ENCODE peak calls at places on chromosome 3, in seven cellular contexts. Z is H1, T is GM12891, X is K562, J is SK-N-SH, Q is HepG2, M is GM12878. D is an unnamed sample.

GRCh38 chr3:10317311-10317960 is 3.5 kb downstream of the SEC13 start:
- DNase-seq in Q (peak), X (no peak), M (no peak), T (no peak), J (no peak), Z (no peak), D (no peak)

GRCh38 chr3:27752926-27753325 is 30.8 kb upstream of the EOMES start:
- DNase-seq in Q (no peak), T (no peak), X (no peak), J (no peak), Z (no peak), M (no peak), D (no peak)

GRCh38 chr3:9036327-9037112 is 73.2 kb upstream of the RAD18 start:
- DNase-seq in M (no peak), Q (no peak), J (peak), T (no peak), Z (no peak), X (no peak), D (no peak)

GRCh38 chr3:158791259-158791920 is 10.5 kb upstream of the MFSD1 start:
- DNase-seq in M (no peak), Q (peak), Z (no peak), J (peak), X (peak), T (no peak), D (no peak)

GRCh38 chr3:30012941-30013543 is 593.4 kb upstream of the TGFBR2 start:
- DNase-seq in T (no peak), Q (peak), J (peak), Z (peak), X (peak), M (peak), D (no peak)

GRCh38 chr3:69273895-69274294 is 112.0 kb downstream of the FRMD4B start:
- DNase-seq in J (no peak), Z (no peak), T (no peak), X (no peak), M (no peak), Q (no peak), D (no peak)

GRCh38 chr3:181336597-181336996 is 347.1 kb upstream of the DNAJC19 start:
- DNase-seq in X (no peak), M (no peak), J (no peak), Z (no peak), T (no peak), Q (no peak), D (no peak)

GRCh38 chr3:155741081-155741480 is 3.8 kb downstream of the PLCH1 start:
- DNase-seq in M (no peak), Q (no peak), T (no peak), Z (no peak), J (no peak), X (no peak), D (no peak)

GRCh38 chr3:95312650-95313049 is 1249.8 kb downstream of the NSUN3 start:
- DNase-seq in J (no peak), Z (no peak), Q (no peak), M (no peak), T (no peak), X (no peak), D (no peak)

GRCh38 chr3:146382386-146382785 is 87.0 kb downstream of the PLSCR2 start:
- DNase-seq in Q (peak), M (no peak), T (no peak), Z (no peak), J (no peak), X (no peak), D (no peak)

GRCh38 chr3:186097663-186098451 is 11.0 kb downstream of the ETV5 start:
- DNase-seq in T (no peak), J (peak), M (no peak), X (peak), Z (peak), Q (peak), D (no peak)

GRCh38 chr3:136250862-136251460 is 821 bp downstream of the PCCB start:
- DNase-seq in M (peak), J (peak), T (peak), Q (peak), X (peak), Z (peak), D (no peak)

GRCh38 chr3:49799761-49800160 is at the start of gene CDHR4:
- DNase-seq in J (no peak), M (no peak), Z (no peak), X (peak), T (no peak), Q (peak), D (no peak)

GRCh38 chr3:169744332-169745054 is 20.4 kb downstream of the TERC start:
- DNase-seq in Q (no peak), T (no peak), Z (no peak), J (no peak), M (no peak), X (no peak), D (no peak)

GRCh38 chr3:5160926-5161858 is 26.3 kb upstream of the EDEM1 start:
- DNase-seq in X (no peak), Z (no peak), M (no peak), T (no peak), J (peak), Q (no peak), D (no peak)

GRCh38 chr3:69294014-69294771 is 91.7 kb downstream of the FRMD4B start:
- DNase-seq in Z (no peak), Q (no peak), T (no peak), X (no peak), M (no peak), J (no peak), D (no peak)

GRCh38 chr3:182323126-182323727 is 470.1 kb upstream of the ATP11B start:
- DNase-seq in M (no peak), Q (no peak), X (no peak), Z (no peak), T (no peak), J (no peak), D (no peak)

DNA sequence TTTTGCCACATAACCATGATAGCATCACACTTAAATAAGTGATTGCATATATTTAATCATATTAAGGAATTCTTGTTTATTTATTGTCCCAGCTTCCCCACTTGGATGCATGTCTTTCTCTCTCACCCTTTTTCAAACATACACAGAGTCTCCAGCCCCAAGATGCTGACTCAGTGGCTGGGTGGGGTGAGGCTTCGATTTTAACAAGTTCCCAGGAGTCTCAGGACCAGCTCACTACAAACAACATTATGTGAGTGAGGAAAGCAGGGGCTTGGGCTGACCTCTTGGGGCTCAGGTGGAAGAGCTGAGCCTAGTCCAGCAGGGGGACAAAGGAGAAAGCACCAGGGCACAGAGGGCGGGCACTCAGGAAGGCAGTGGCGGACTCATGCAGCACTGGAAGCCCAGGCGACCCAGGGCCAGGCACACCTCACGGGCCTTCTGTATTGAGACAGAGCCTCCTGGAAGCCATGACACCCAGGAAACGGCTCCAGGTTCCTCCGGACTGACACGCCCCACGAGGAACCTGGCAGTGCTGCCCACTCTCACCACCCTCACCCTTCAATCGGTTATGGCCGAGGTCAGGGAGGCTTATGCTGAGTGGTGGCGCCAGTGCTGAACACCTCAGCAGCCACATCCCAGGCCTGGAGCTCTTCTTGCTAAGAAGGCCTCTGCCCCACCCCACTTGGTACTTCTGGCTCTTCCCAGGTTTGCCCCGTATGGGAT is 97.4 kb downstream of the LRIG1 start:
- DNase-seq in X (no peak), T (no peak), Q (no peak), Z (no peak), J (no peak), M (no peak), D (no peak)
- TF ChIP-seq TAF1 in X (no peak), T (no peak), Q (no peak), Z (no peak), J (no peak), M (no peak), D (no peak)

DNA sequence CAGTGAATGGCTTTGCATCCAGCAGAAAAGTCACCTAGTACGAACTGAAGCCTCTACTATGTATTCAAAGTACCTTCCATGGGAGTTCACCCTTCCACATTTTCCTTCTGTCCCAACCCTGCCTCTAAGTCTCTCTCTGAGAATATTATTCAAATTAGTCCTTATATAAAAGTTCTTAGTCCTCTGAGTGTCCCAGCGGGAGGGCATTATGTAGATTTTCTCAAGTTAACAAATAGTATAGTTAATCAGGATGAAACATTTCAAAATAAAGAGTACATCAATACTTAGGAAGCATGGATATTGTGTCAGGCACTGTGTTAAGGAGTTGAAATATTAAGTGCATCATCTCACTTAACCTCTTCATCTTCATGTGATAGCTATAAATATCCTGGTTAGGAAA is 223.3 kb downstream of the CPNE4 start:
- DNase-seq in M (no peak), J (no peak), T (no peak), X (no peak), Q (no peak), Z (no peak), D (no peak)
- TF ChIP-seq TAF1 in M (no peak), J (no peak), T (no peak), X (no peak), Q (no peak), Z (no peak), D (no peak)

DNA sequence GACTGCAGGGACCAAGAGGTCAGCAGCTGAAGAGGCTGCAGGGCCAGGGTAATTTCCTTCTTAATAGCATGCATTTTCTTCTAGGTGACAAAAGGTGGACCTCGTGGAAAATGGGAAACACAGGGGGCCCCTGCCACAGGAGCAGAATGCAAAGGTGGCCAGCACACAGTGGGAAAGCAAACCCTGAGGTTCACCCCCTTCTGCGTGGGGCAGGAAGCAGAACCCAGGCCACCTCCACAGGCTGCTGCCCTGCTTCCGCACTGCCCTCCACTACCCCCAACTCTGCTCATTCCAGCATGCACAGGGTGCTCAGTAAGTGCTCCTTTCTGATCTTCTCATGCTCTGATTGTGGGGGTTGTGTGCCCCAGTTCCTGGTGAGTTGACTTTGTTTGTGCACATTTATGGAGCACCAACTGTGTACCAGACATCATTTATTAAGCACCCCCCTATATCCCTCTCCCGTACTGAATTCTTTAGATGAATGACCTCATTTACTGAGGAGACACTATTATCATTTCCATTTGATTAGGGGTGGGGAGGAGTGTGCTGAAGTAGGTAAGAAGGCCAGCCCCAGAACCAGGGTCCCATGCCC is 12.7 kb upstream of the FGD5 start:
- DNase-seq in J (no peak), Z (no peak), Q (no peak), X (no peak), M (no peak), T (no peak), D (no peak)
- TF ChIP-seq TAF1 in J (no peak), Z (no peak), Q (no peak), X (no peak), M (no peak), T (no peak), D (no peak)

GRCh38 chr3:114033721-114034120 is 22.6 kb downstream of the CCDC191 start:
- DNase-seq in T (no peak), X (no peak), J (no peak), M (no peak), Z (no peak), Q (no peak), D (no peak)
- TF ChIP-seq TAF1 in T (no peak), X (no peak), J (no peak), M (no peak), Z (no peak), Q (no peak), D (no peak)

GRCh38 chr3:64563776-64564175 is 124.0 kb downstream of the ADAMTS9 start:
- DNase-seq in M (no peak), X (no peak), Z (no peak), T (no peak), J (no peak), Q (no peak), D (no peak)
- TF ChIP-seq TAF1 in M (no peak), X (no peak), Z (no peak), T (no peak), J (no peak), Q (no peak), D (no peak)